ENCODE peak calls at places on chromosome 12, in ten cellular contexts. F, I, U, B, W, N, Z, X, K and S are unnamed samples.

GRCh38 chr12:72133497-72134055 is 138.6 kb upstream of the TRHDE start:
- DNase-seq in F (no peak), I (peak; percentile 19), U (no peak), B (no peak), W (no peak), N (no peak), Z (no peak), X (no peak), K (no peak), S (peak; percentile 15)

GRCh38 chr12:13390921-13391320 is 194.4 kb downstream of the EMP1 start:
- DNase-seq in F (no peak), I (no peak), U (no peak), B (no peak), W (no peak), N (no peak), Z (no peak), X (no peak), K (no peak), S (no peak)

GRCh38 chr12:87425942-87426554 is 603.2 kb downstream of the C12orf50 start:
- DNase-seq in F (no peak), I (no peak), U (no peak), B (no peak), W (no peak), N (no peak), Z (no peak), X (no peak), K (peak; percentile 52), S (peak; percentile 47)

GRCh38 chr12:12837025-12837872 is 24.1 kb downstream of the DDX47 start:
- DNase-seq in F (no peak), I (no peak), U (peak; percentile 41), B (peak; percentile 72), W (no peak), N (peak; percentile 72), Z (peak; percentile 69), X (no peak), K (peak; percentile 5), S (peak; percentile 81)

GRCh38 chr12:54437697-54438096 is 18.6 kb upstream of the ITGA5 start:
- DNase-seq in F (no peak), I (no peak), U (no peak), B (no peak), W (no peak), N (no peak), Z (no peak), X (no peak), K (no peak), S (no peak)

GRCh38 chr12:100955139-100955538 is 160.6 kb downstream of the ANO4 start:
- DNase-seq in F (no peak), I (no peak), U (no peak), B (peak; percentile 71), W (no peak), N (no peak), Z (no peak), X (no peak), K (no peak), S (peak; percentile 47)

GRCh38 chr12:116152268-116152667 is 125.2 kb downstream of the MED13L start:
- DNase-seq in F (no peak), I (no peak), U (no peak), B (peak; percentile 60), W (no peak), N (no peak), Z (no peak), X (no peak), K (no peak), S (peak; percentile 68)

GRCh38 chr12:54762390-54762789 is 91.9 kb upstream of the MUCL1 start:
- DNase-seq in F (no peak), I (no peak), U (no peak), B (no peak), W (no peak), N (no peak), Z (no peak), X (no peak), K (no peak), S (no peak)

GRCh38 chr12:41663487-41664258 is 475.6 kb downstream of the PDZRN4 start:
- DNase-seq in F (no peak), I (no peak), U (no peak), B (no peak), W (no peak), N (no peak), Z (no peak), X (no peak), K (no peak), S (peak; percentile 1)

GRCh38 chr12:14776236-14776959 is 26.9 kb downstream of the WBP11 start:
- DNase-seq in F (no peak), I (no peak), U (no peak), B (no peak), W (no peak), N (no peak), Z (no peak), X (no peak), K (no peak), S (peak; percentile 48)

GRCh38 chr12:11753151-11753501 is 103.7 kb downstream of the ETV6 start:
- DNase-seq in F (no peak), I (no peak), U (no peak), B (no peak), W (no peak), N (peak; percentile 57), Z (no peak), X (no peak), K (no peak), S (no peak)

GRCh38 chr12:12922191-12922616 is 29.8 kb downstream of the GPRC5D start:
- DNase-seq in F (no peak), I (no peak), U (no peak), B (no peak), W (no peak), N (no peak), Z (no peak), X (no peak), K (no peak), S (peak; percentile 57)

GRCh38 chr12:62843714-62844113 is 91.2 kb downstream of the PPM1H start:
- DNase-seq in F (no peak), I (no peak), U (no peak), B (no peak), W (no peak), N (no peak), Z (no peak), X (no peak), K (no peak), S (no peak)

GRCh38 chr12:5588231-5588995 is 156.5 kb downstream of the NTF3 start:
- DNase-seq in F (no peak), I (no peak), U (no peak), B (no peak), W (no peak), N (no peak), Z (no peak), X (no peak), K (no peak), S (peak; percentile 20)

GRCh38 chr12:92729773-92730305 is 27.1 kb downstream of the PLEKHG7 start:
- DNase-seq in F (peak; percentile 27), I (no peak), U (no peak), B (no peak), W (no peak), N (no peak), Z (no peak), X (no peak), K (peak; percentile 11), S (no peak)

GRCh38 chr12:124053855-124054254 is 80.8 kb downstream of the ZNF664 start:
- DNase-seq in F (no peak), I (peak; percentile 7), U (no peak), B (peak; percentile 42), W (no peak), N (peak; percentile 36), Z (no peak), X (no peak), K (peak; percentile 21), S (peak; percentile 67)

GRCh38 chr12:76586764-76587395 is 27.3 kb upstream of the OSBPL8 start:
- DNase-seq in F (no peak), I (no peak), U (peak; percentile 57), B (peak; percentile 43), W (no peak), N (peak; percentile 13), Z (no peak), X (peak; percentile 23), K (peak; percentile 59), S (peak; percentile 78)

GRCh38 chr12:124901003-124901402 is 13.4 kb downstream of the UBC start:
- DNase-seq in F (no peak), I (no peak), U (no peak), B (no peak), W (no peak), N (no peak), Z (no peak), X (no peak), K (no peak), S (no peak)

GRCh38 chr12:65335021-65335714 is 56.7 kb downstream of the MSRB3 start:
- DNase-seq in F (no peak), I (no peak), U (no peak), B (peak; percentile 70), W (no peak), N (no peak), Z (no peak), X (no peak), K (no peak), S (peak; percentile 95)

GRCh38 chr12:103680591-103681065 is 93.6 kb downstream of the STAB2 start:
- DNase-seq in F (no peak), I (no peak), U (no peak), B (no peak), W (no peak), N (peak; percentile 38), Z (no peak), X (no peak), K (no peak), S (peak; percentile 97)